ENCODE peak calls at places on chromosomes 16 and 17, in four cellular contexts. X is hepatic stellate cell; J is SJCRH30; R is stimulated activated CD8-positive, alpha-beta memory T cell treated with anti-CD3 and anti-CD28 coated beads, Interleukin-4, amount 100 ng/mL, for 24 hours. A is an unnamed sample.
A peak's percentile ranks its signal among the peaks of the same experiment; 100 is the strongest.

GRCh38 chr17:47704781-47705180 is 10.8 kb downstream of the TBKBP1 start:
- DNase-seq in J (no peak), R (no peak), X (no peak), A (no peak)

GRCh38 chr17:64628641-64629040 is 33.5 kb downstream of the SMURF2 start:
- DNase-seq in J (no peak), R (no peak), X (no peak), A (no peak)

GRCh38 chr17:81391964-81392908 is 3.0 kb upstream of the BAHCC1 start:
- DNase-seq in X (peak; percentile 78), J (peak; percentile 82), R (no peak), A (no peak)

GRCh38 chr16:85428899-85429775 is 184.0 kb upstream of the GSE1 start:
- DNase-seq in R (no peak), X (no peak), J (no peak), A (no peak)

GRCh38 chr17:67280279-67280678 is 35.3 kb upstream of the HELZ start:
- DNase-seq in R (no peak), J (peak; percentile 93), X (no peak), A (no peak)

GRCh38 chr16:69328854-69329316 is 1.5 kb downstream of the PDF start:
- DNase-seq in X (peak; percentile 26), J (peak; percentile 38), R (no peak), A (no peak)

GRCh38 chr16:57592591-57593003 is 35.8 kb upstream of the ADGRG1 start:
- DNase-seq in X (no peak), R (peak; percentile 73), J (no peak), A (no peak)

GRCh38 chr16:27811881-27812280 is 251.6 kb downstream of the GSG1L start:
- DNase-seq in J (no peak), X (no peak), R (no peak), A (no peak)

GRCh38 chr17:72613411-72614292 is 478.8 kb downstream of the SLC39A11 start:
- DNase-seq in J (no peak), R (no peak), X (no peak), A (no peak)

GRCh38 chr17:45742251-45742650 is 41.9 kb upstream of the CRHR1 start:
- DNase-seq in R (no peak), X (no peak), J (no peak), A (no peak)

GRCh38 chr17:5516060-5516792 is 29.9 kb downstream of the MIS12 start:
- DNase-seq in X (peak; percentile 89), J (peak; percentile 11), R (no peak), A (no peak)

GRCh38 chr17:68291836-68292688 is 767 bp downstream of the ARSG start:
- DNase-seq in J (peak; percentile 66), X (peak; percentile 86), R (peak; percentile 85), A (peak; percentile 84)

GRCh38 chr17:44216173-44216572 is 3.3 kb downstream of the UBTF start:
- DNase-seq in R (no peak), X (no peak), J (no peak), A (no peak)

GRCh38 chr17:46262271-46262670 is 32.7 kb upstream of the LRRC37A start:
- DNase-seq in R (no peak), J (no peak), X (no peak), A (no peak)

GRCh38 chr17:46889992-46890564 is 32.9 kb upstream of the GOSR2 start:
- DNase-seq in R (no peak), J (no peak), X (no peak), A (no peak)

GRCh38 chr16:88478115-88478514 is 25.0 kb downstream of the ZFPM1 start:
- DNase-seq in X (no peak), J (peak; percentile 60), R (peak; percentile 24), A (no peak)

GRCh38 chr17:73541111-73541510 is 103.1 kb downstream of the SDK2 start:
- DNase-seq in R (no peak), J (peak; percentile 33), X (no peak), A (no peak)

GRCh38 chr17:6913608-6914443 is 82.0 kb upstream of the ALOX12 start:
- DNase-seq in R (peak; percentile 70), X (peak; percentile 61), J (peak; percentile 76), A (peak; percentile 62)

GRCh38 chr16:11356573-11357331 is 11.5 kb downstream of the RMI2 start:
- DNase-seq in X (peak; percentile 70), R (no peak), J (peak; percentile 82), A (no peak)

GRCh38 chr16:11404608-11405007 is 59.3 kb downstream of the RMI2 start:
- DNase-seq in J (no peak), X (no peak), R (no peak), A (peak; percentile 5)

GRCh38 chr17:50637829-50638571 is 3.3 kb downstream of the ABCC3 start:
- DNase-seq in J (no peak), X (no peak), R (no peak), A (no peak)

GRCh38 chr17:7912927-7913524 is 3.1 kb downstream of the RNF227 start:
- DNase-seq in R (no peak), J (peak; percentile 55), X (peak; percentile 48), A (no peak)

GRCh38 chr17:40241435-40241834 is 22.3 kb downstream of the WIPF2 start:
- DNase-seq in X (no peak), J (no peak), R (no peak), A (no peak)